ENCODE peak calls at places on chromosome 10, in five cellular contexts. X is heart left ventricle, W is kidney, J is fibroblast of mammary gland, E is A549. T is an unnamed sample.

GRCh38 chr10:79336739-79337138 is 10.5 kb upstream of the PPIF start:
- DNase-seq in X (no peak), W (no peak), J (no peak), E (no peak), T (no peak)

GRCh38 chr10:28375399-28376354 is 72.8 kb upstream of the MPP7 start:
- DNase-seq in X (no peak), W (no peak), J (peak), E (peak), T (peak)

GRCh38 chr10:122640921-122641320 is 58.7 kb downstream of the C10orf120 start:
- DNase-seq in X (no peak), W (no peak), J (no peak), E (no peak), T (no peak)

GRCh38 chr10:74575191-74575720 is 251.1 kb upstream of the KAT6B start:
- DNase-seq in X (no peak), W (no peak), J (no peak), E (no peak), T (no peak)

GRCh38 chr10:117345143-117345542 is 30.1 kb downstream of the PDZD8 start:
- DNase-seq in X (no peak), W (no peak), J (no peak), E (peak), T (no peak)

GRCh38 chr10:10293431-10293830 is 724.2 kb upstream of the CELF2 start:
- DNase-seq in X (peak), W (no peak), J (peak), E (no peak), T (no peak)

GRCh38 chr10:44306762-44307161 is 78.1 kb downstream of the CXCL12 start:
- DNase-seq in X (no peak), W (no peak), J (no peak), E (no peak), T (peak)

GRCh38 chr10:110843031-110843430 is 28.7 kb upstream of the PDCD4 start:
- DNase-seq in X (no peak), W (no peak), J (no peak), E (no peak), T (no peak)

GRCh38 chr10:16585103-16585502 is 63.4 kb upstream of the C1QL3 start:
- DNase-seq in X (no peak), W (no peak), J (no peak), E (no peak), T (no peak)

GRCh38 chr10:30454744-30455498 is 20.9 kb downstream of the MAP3K8 start:
- DNase-seq in X (no peak), W (no peak), J (peak), E (no peak), T (no peak)

GRCh38 chr10:50851884-50852671 is 33.3 kb downstream of the A1CF start:
- DNase-seq in X (no peak), W (no peak), J (no peak), E (no peak), T (peak)

GRCh38 chr10:18713077-18713476 is 53.8 kb downstream of the ARL5B start:
- DNase-seq in X (no peak), W (no peak), J (peak), E (peak), T (no peak)

GRCh38 chr10:103693070-103693811 is 162.1 kb downstream of the SH3PXD2A start:
- DNase-seq in X (peak), W (no peak), J (no peak), E (no peak), T (no peak)

GRCh38 chr10:72041491-72041890 is 46.9 kb downstream of the SPOCK2 start:
- DNase-seq in X (no peak), W (no peak), J (no peak), E (no peak), T (no peak)

GRCh38 chr10:17061418-17061817 is 68.2 kb downstream of the CUBN start:
- DNase-seq in X (no peak), W (no peak), J (peak), E (no peak), T (no peak)

GRCh38 chr10:33155720-33156638 is 178.5 kb downstream of the NRP1 start:
- DNase-seq in X (no peak), W (no peak), J (peak), E (peak), T (peak)

GRCh38 chr10:7819126-7819470 is 793 bp downstream of the TAF3 start:
- DNase-seq in X (peak), W (no peak), J (peak), E (peak), T (peak)
- TF ChIP-seq CTCF in X (peak), W (peak), J (peak), E (peak), T (peak)

GRCh38 chr10:124072106-124072505 is 21.3 kb downstream of the CHST15 start:
- DNase-seq in X (no peak), W (no peak), J (no peak), E (no peak), T (no peak)
- TF ChIP-seq CTCF in X (no peak), W (no peak), J (no peak), E (no peak), T (no peak)

DNA sequence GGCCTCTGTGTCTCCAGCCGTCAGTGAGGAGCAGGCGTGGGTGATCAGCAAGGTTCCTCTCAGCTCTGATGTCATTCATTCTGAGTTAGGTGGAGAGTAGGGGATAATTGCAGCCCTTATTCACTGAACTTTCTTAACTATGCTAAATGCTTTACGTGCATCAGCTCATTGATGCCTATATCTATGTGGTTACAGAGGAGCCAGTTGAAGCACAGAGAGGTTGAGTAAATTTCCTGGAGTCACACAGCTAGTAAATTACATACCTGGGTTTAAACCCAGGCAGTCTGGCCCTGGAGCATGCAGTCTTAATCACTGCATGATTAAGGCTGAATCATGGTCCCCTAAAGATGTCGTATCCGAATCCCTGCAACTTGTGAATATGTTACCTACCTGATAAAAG is 99.6 kb downstream of the GRK5 start:
- DNase-seq in X (no peak), W (peak), J (peak), E (peak), T (no peak)
- TF ChIP-seq CTCF in X (no peak), W (no peak), J (no peak), E (no peak), T (no peak)

DNA sequence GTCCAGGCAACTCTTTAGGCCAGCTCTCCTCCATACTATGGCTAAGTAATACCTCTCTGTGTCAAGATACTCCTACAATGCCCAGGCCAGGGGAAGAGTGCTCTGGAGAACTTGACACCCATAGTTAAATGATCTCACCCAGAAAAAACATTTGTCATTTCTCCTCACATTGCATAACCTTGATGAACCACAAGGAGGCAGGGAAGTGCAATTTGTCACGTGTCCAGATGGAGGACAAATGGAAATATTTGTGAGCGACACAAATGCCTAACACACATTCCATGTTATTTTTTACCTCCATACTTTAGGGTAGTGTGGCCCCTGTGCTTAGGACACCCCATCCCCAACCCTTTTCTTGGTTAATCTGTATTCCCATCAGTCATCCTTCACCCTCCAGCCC is 78.3 kb downstream of the HTR7 start:
- DNase-seq in X (no peak), W (no peak), J (peak), E (peak), T (no peak)
- TF ChIP-seq CTCF in X (no peak), W (no peak), J (peak), E (no peak), T (peak)

GRCh38 chr10:132746801-132747625 is 38.9 kb downstream of the NKX6-2 start:
- DNase-seq in X (no peak), W (no peak), J (no peak), E (no peak), T (no peak)
- TF ChIP-seq CTCF in X (no peak), W (no peak), J (no peak), E (no peak), T (no peak)

GRCh38 chr10:46022978-46023702 is 7.3 kb downstream of the NCOA4 start:
- DNase-seq in X (peak), W (peak), J (peak), E (peak), T (peak)
- TF ChIP-seq CTCF in X (peak), W (peak), J (peak), E (no peak), T (peak)

GRCh38 chr10:119098576-119098975 is 5.3 kb upstream of the DENND10 start:
- DNase-seq in X (no peak), W (no peak), J (no peak), E (no peak), T (no peak)
- TF ChIP-seq CTCF in X (no peak), W (no peak), J (no peak), E (no peak), T (no peak)

GRCh38 chr10:93386496-93387369 is 95.4 kb downstream of the MYOF start:
- DNase-seq in X (no peak), W (peak), J (peak), E (no peak), T (no peak)
- TF ChIP-seq CTCF in X (no peak), W (no peak), J (no peak), E (no peak), T (no peak)

T was measured in Caco-2.